ENCODE peak calls at places on chromosomes 13 and 19, in seven cellular contexts. X is head of caudate nucleus; K is activated CD4-positive, CD25-positive, alpha-beta regulatory T cell treated with anti-CD3 and anti-CD28 coated beads, Interleukin-2, amount 50 U/mL, for 16 hours; N is left lung; Z is activated naive CD4-positive, alpha-beta T cell treated with anti-CD3 and anti-CD28 coated beads for 36 hours; T is left kidney; C is fibroblast of pulmonary artery. Q is an unnamed sample.

GRCh38 chr13:71254384-71254783 is 612.6 kb downstream of the DACH1 start:
- DNase-seq in N (no peak), X (no peak), T (no peak), C (no peak), K (no peak), Z (no peak), Q (no peak)

GRCh38 chr13:67935655-67936054 is 705.5 kb upstream of the PCDH9 start:
- DNase-seq in K (no peak), N (no peak), Z (no peak), X (no peak), T (no peak), C (no peak), Q (no peak)

GRCh38 chr13:84500016-84500415 is 617.7 kb upstream of the SLITRK1 start:
- DNase-seq in T (peak), N (no peak), X (no peak), C (peak), K (no peak), Z (no peak), Q (no peak)

GRCh38 chr13:83503424-83503823 is 378.9 kb downstream of the SLITRK1 start:
- DNase-seq in C (peak), X (no peak), Z (no peak), T (no peak), K (no peak), N (no peak), Q (no peak)

GRCh38 chr13:24694907-24695306 is 14.7 kb downstream of the ATP12A start:
- DNase-seq in N (no peak), Z (no peak), X (no peak), K (no peak), C (no peak), T (no peak), Q (no peak)

GRCh38 chr19:49333426-49334288 is 1.5 kb upstream of the CD37 start:
- DNase-seq in T (no peak), Z (peak), K (peak), C (no peak), N (peak), X (no peak), Q (peak)

GRCh38 chr19:7851623-7852500 is 21.8 kb downstream of the EVI5L start:
- DNase-seq in X (peak), N (no peak), T (no peak), K (no peak), C (no peak), Z (no peak), Q (no peak)

GRCh38 chr19:42634409-42635232 is 39.9 kb upstream of the CEACAM8 start:
- DNase-seq in T (peak), N (no peak), C (peak), X (no peak), K (peak), Z (peak), Q (peak)

GRCh38 chr13:59016250-59016649 is 1147.5 kb downstream of the DIAPH3 start:
- DNase-seq in C (peak), Z (no peak), K (no peak), X (no peak), T (no peak), N (no peak), Q (no peak)

GRCh38 chr13:23770428-23770827 is 118.8 kb downstream of the MIPEP start:
- DNase-seq in C (no peak), X (no peak), K (no peak), N (no peak), T (peak), Z (no peak), Q (no peak)

GRCh38 chr13:112966776-112967175 is 2.2 kb upstream of the MCF2L start:
- DNase-seq in K (no peak), X (no peak), C (no peak), N (no peak), T (no peak), Z (no peak), Q (no peak)

GRCh38 chr13:29909975-29910674 is 59.7 kb upstream of the UBL3 start:
- DNase-seq in K (no peak), C (peak), Z (no peak), X (no peak), T (no peak), N (no peak), Q (no peak)

GRCh38 chr13:99214232-99214631 is 13.6 kb downstream of the UBAC2 start:
- DNase-seq in C (no peak), K (no peak), Z (peak), X (no peak), N (no peak), T (no peak), Q (peak)

GRCh38 chr19:52277471-52277870 is 8.1 kb downstream of the ZNF766 start:
- DNase-seq in Z (no peak), N (no peak), C (no peak), X (no peak), K (no peak), T (no peak), Q (no peak)

GRCh38 chr19:47102561-47103135 is 10.9 kb downstream of the ZC3H4 start:
- DNase-seq in K (no peak), T (peak), Z (no peak), X (no peak), C (no peak), N (no peak), Q (no peak)

GRCh38 chr19:6126335-6126974 is 9.0 kb upstream of the ACSBG2 start:
- DNase-seq in T (peak), Z (peak), N (no peak), C (peak), K (no peak), X (no peak), Q (peak)

GRCh38 chr13:107124129-107124718 is 556.3 kb upstream of the ARGLU1 start:
- DNase-seq in T (peak), K (no peak), C (peak), X (no peak), N (no peak), Z (no peak), Q (no peak)

GRCh38 chr19:50899549-50899948 is 11.6 kb downstream of the KLK4 start:
- DNase-seq in T (no peak), K (no peak), X (no peak), N (no peak), C (no peak), Z (no peak), Q (no peak)